ENCODE peak calls at places on chromosomes 6 and 20, in nine cellular contexts. S is stomach, N is ovary, T is body of pancreas, F is prostate gland, E is heart left ventricle, V is IMR-90, D is K562, B is breast epithelium. U is an unnamed sample.

GRCh38 chr20:19073584-19074198 is 138.8 kb upstream of the SLC24A3 start:
- DNase-seq in S (no peak), N (no peak), T (no peak), F (no peak), E (no peak), V (no peak), D (peak; percentile 24), B (no peak), U (no peak)

GRCh38 chr20:31857861-31858835 is 12.2 kb downstream of the DUSP15 start:
- DNase-seq in S (no peak), N (no peak), T (no peak), F (no peak), E (no peak), V (no peak), D (no peak), B (no peak), U (no peak)

GRCh38 chr6:165766457-165766856 is 103.4 kb upstream of the PDE10A start:
- DNase-seq in S (no peak), N (no peak), T (no peak), F (no peak), E (peak; percentile 23), V (peak; percentile 59), D (no peak), B (no peak), U (no peak)

GRCh38 chr6:90082847-90083246 is 188.6 kb downstream of the GJA10 start:
- DNase-seq in S (no peak), N (no peak), T (no peak), F (no peak), E (no peak), V (no peak), D (no peak), B (no peak), U (no peak)

GRCh38 chr6:156760377-156760776 is 16.8 kb upstream of the ARID1B start:
- DNase-seq in S (no peak), N (no peak), T (no peak), F (no peak), E (no peak), V (no peak), D (no peak), B (no peak), U (no peak)

GRCh38 chr6:150683320-150683719 is 83.6 kb downstream of the PLEKHG1 start:
- DNase-seq in S (no peak), N (peak; percentile 46), T (peak; percentile 24), F (no peak), E (peak; percentile 77), V (no peak), D (no peak), B (no peak), U (peak; percentile 74)

GRCh38 chr6:108746411-108746810 is 101.8 kb upstream of the ARMC2 start:
- DNase-seq in S (peak; percentile 36), N (no peak), T (peak; percentile 43), F (no peak), E (no peak), V (no peak), D (no peak), B (no peak), U (no peak)

GRCh38 chr6:54244430-54244829 is 63.8 kb upstream of the TINAG start:
- DNase-seq in S (no peak), N (no peak), T (no peak), F (no peak), E (no peak), V (peak; percentile 24), D (no peak), B (no peak), U (no peak)

GRCh38 chr20:53174454-53174853 is 202.3 kb downstream of the TSHZ2 start:
- DNase-seq in S (no peak), N (no peak), T (no peak), F (no peak), E (no peak), V (no peak), D (no peak), B (no peak), U (no peak)

GRCh38 chr20:10076126-10077080 is 41.6 kb downstream of the ANKEF1 start:
- DNase-seq in S (peak; percentile 47), N (no peak), T (peak; percentile 82), F (peak; percentile 8), E (no peak), V (no peak), D (no peak), B (no peak), U (peak; percentile 18)

DNA sequence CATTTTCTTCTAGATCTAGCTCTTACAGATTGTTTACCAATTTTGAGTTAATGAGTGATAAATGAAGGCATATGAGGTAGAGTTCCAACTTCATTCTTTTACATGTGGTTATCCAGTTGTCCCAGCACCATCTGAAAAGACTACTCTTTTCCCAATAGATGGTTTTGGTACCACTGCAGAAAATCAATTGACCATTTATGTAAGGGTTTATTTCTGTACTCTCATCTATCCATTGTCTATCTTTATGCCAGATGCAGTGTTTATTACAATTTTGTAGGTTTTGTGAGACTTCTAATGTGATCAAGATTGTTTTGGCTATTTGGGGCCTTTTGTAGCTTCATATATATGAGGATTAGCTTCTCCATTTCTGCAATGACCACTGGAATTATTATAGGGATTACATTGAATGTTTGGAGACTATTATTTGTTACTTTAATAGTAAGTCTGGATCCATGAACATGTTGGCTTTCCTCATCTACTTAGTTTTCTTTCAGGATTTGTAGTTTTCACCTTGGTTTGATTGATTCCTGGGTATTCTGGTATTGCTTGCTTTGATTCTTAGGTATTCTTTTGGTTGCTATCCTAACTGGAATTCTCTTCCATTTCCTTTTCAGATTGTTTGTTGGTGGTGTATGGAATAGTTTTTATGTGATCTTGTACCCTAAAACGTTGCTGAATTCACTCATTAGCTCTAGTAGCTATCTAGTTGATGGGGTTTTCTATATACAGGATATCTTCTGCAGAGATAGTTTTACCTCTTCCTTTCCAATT is 10.4 kb downstream of the SNRPB start:
- DNase-seq in S (no peak), N (no peak), T (no peak), F (no peak), E (no peak), V (no peak), D (no peak), B (no peak), U (no peak)
- TF ChIP-seq POLR2A in S (no peak), N (no peak), T (no peak), F (no peak), E (no peak), V (no peak), D (peak; percentile 60), B (no peak), U (no peak)

GRCh38 chr6:37222125-37222967 is 35.2 kb upstream of the TBC1D22B start:
- DNase-seq in S (peak; percentile 88), N (peak; percentile 77), T (peak; percentile 96), F (peak; percentile 84), E (peak; percentile 73), V (peak; percentile 83), D (peak; percentile 91), B (peak; percentile 64), U (peak; percentile 71)

GRCh38 chr6:37221585-37222124 is 35.9 kb upstream of the TBC1D22B start:
- DNase-seq in S (no peak), N (no peak), T (no peak), F (no peak), E (no peak), V (no peak), D (no peak), B (no peak), U (no peak)

GRCh38 chr6:37225350-37226169 is 32.0 kb upstream of the TBC1D22B start:
- DNase-seq in S (no peak), N (no peak), T (peak; percentile 58), F (no peak), E (no peak), V (no peak), D (no peak), B (no peak), U (no peak)

GRCh38 chr6:37218501-37218900 is 39.1 kb upstream of the TBC1D22B start:
- DNase-seq in S (no peak), N (no peak), T (no peak), F (no peak), E (no peak), V (no peak), D (no peak), B (no peak), U (no peak)

DNA sequence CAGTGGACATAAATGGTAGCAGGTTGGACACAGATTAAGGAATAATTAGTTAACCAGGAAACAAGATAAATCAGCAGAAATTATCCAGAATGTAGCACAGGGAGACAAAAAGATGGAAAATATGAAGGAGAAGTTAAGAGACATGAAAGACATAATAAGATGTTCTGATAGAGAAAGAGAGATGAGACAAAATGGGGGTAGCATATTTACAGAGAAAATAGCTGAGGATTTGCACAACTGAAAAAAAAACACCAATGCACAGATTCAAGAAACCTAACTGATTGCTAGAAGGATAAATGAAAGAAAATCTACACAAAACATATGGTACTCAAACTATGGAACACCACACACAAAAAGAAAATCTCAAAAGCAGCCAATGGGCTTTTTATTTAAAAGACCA is 34.6 kb upstream of the TBC1D22B start:
- DNase-seq in S (no peak), N (no peak), T (no peak), F (no peak), E (no peak), V (no peak), D (no peak), B (no peak), U (no peak)
- H3K4me3 ChIP-seq in S (peak overlapping the region; percentile 81), N (peak overlapping the region; percentile 66), T (no peak overlapping the region), F (peak overlapping the region; percentile 51), E (peak overlapping the region; percentile 65), V (peak overlapping the region; percentile 65), D (peak overlapping the region; percentile 52), B (no peak overlapping the region), U (peak overlapping the region; percentile 46)

DNA sequence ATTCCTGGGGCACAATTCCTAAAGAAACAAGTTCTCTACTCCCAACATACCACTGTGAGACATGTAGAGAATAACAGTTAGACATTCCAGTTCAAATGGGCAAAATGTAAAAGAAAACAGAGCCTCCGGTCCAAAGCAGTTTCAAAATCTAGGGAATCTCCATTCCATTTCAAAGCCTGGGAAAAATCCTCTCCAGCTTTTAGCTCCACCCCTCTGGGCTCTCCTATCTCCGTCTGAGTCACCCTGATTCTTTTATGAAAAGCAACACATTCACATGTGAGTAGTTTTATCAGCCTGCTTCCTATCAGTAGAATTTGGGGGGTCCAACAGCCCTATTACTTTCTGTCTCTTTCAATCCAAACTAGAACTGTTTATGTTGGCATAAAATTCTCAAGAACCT is 3.7 kb downstream of the CSNK2A1 start:
- DNase-seq in S (no peak), N (peak; percentile 39), T (peak; percentile 22), F (no peak), E (no peak), V (peak; percentile 49), D (no peak), B (no peak), U (peak; percentile 36)
- H3K4me1 ChIP-seq in S (peaks cover 89% of the 10 kb centered on the region), N (peaks cover 11% of the 10 kb centered on the region), T (peaks cover 70% of the 10 kb centered on the region), F (peaks cover 14% of the 10 kb centered on the region), E (peaks cover 63% of the 10 kb centered on the region), V (peaks cover 3% of the 10 kb centered on the region), D (peaks cover 7% of the 10 kb centered on the region), B (peaks cover 7% of the 10 kb centered on the region), U (peaks cover 5% of the 10 kb centered on the region)

DNA sequence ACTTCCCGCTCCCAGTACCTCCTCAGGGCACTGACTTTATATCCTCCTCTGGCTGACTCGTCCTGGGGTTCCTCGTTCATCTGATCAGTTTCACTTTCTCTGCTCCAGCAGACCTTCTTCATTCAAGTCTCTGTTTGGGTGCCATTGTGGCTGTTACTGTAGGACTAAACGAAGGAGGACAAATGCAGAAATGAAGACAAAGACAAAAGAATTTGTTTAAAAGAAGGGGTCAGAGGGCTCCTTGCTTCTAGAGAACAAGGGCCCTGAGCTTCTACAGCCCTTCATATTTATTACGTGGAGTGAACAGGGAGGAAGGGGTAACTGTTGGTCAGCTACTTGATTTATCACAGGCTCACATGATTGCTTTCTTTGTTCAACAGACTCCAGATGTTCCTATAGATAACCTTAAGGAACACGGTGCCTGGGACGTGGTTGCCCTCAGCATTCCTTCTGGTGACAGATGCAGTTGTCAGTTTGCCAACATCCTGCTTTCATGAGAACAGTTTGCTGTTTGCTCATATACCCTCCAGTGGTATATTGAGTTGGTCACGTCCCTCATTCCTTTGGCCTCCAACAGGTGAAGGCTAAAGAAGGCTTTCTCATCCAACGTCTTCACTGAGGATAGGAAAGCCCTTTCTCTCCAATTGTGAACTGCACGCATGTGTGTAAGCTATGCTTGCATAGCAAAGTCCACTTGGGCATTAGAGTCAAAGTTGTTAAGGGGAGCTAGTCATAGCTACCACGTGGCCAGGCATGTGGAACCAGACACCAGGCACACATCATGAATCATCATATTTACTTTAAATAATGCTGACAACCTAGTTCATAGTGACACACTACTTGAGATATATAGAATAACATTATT is 69.1 kb upstream of the BTN3A2 start:
- DNase-seq in S (peak; percentile 30), N (no peak), T (no peak), F (no peak), E (no peak), V (peak; percentile 92), D (peak; percentile 83), B (no peak), U (no peak)
- TF ChIP-seq POLR2A in S (no peak), N (no peak), T (no peak), F (no peak), E (no peak), V (no peak), D (no peak), B (no peak), U (no peak)

U was measured in uterus.